ENCODE peak calls at places on chromosomes 3 and 15, in nine cellular contexts. E is IMR-90, T is lung, J is psoas muscle, Y is A549, C is choroid plexus epithelial cell, I is uterus, R is tibial nerve, Q is sigmoid colon. G is an unnamed sample.

GRCh38 chr3:24657870-24658535 is 163.4 kb upstream of the THRB start:
- DNase-seq in C (no peak), J (no peak), E (no peak), Y (no peak), I (no peak), Q (no peak), T (no peak), R (no peak), G (no peak)

GRCh38 chr3:30954431-30954830 is 60.0 kb upstream of the GADL1 start:
- DNase-seq in C (no peak), J (no peak), R (no peak), I (no peak), T (no peak), Y (no peak), Q (no peak), E (no peak), G (no peak)

GRCh38 chr15:49832421-49832980 is 211.7 kb downstream of the DTWD1 start:
- DNase-seq in Q (no peak), T (no peak), Y (no peak), I (no peak), J (no peak), E (no peak), R (no peak), C (peak), G (no peak)

GRCh38 chr15:64001148-64001547 is 45.1 kb downstream of the DAPK2 start:
- DNase-seq in I (no peak), T (no peak), Q (no peak), J (no peak), Y (no peak), R (no peak), C (no peak), E (no peak), G (no peak)

GRCh38 chr15:101250931-101251829 is 668 bp downstream of the CHSY1 start:
- DNase-seq in Q (peak), R (no peak), Y (peak), J (peak), E (no peak), C (peak), T (no peak), I (no peak), G (no peak)

GRCh38 chr15:43932036-43932435 is 105.2 kb downstream of the WDR76 start:
- DNase-seq in T (no peak), E (no peak), Q (no peak), R (no peak), C (no peak), Y (no peak), J (no peak), I (no peak), G (no peak)

GRCh38 chr3:153252963-153253362 is 90.9 kb downstream of the RAP2B start:
- DNase-seq in R (no peak), I (no peak), E (peak), C (no peak), J (no peak), Q (no peak), T (no peak), Y (no peak), G (no peak)

GRCh38 chr3:150635076-150635475 is 32.0 kb downstream of the SELENOT start:
- DNase-seq in E (no peak), J (no peak), R (no peak), Q (no peak), I (no peak), T (no peak), Y (no peak), C (peak), G (no peak)

GRCh38 chr15:63677778-63678177 is 80.6 kb downstream of the FBXL22 start:
- DNase-seq in E (no peak), Y (peak), I (no peak), C (no peak), T (peak), R (peak), Q (no peak), J (peak), G (no peak)

GRCh38 chr3:106332884-106333283 is 464.1 kb upstream of the CBLB start:
- DNase-seq in Q (no peak), Y (no peak), J (no peak), E (peak), I (no peak), T (no peak), C (no peak), R (no peak), G (no peak)

GRCh38 chr3:76063811-76064210 is 278.5 kb upstream of the ZNF717 start:
- DNase-seq in R (no peak), J (no peak), I (no peak), C (no peak), Q (no peak), E (no peak), Y (no peak), T (no peak), G (no peak)

GRCh38 chr3:189458536-189458935 is 172.7 kb upstream of the TP63 start:
- DNase-seq in R (no peak), J (peak), T (no peak), E (no peak), C (peak), Y (no peak), I (no peak), Q (no peak), G (no peak)

GRCh38 chr3:47612879-47613278 is 34.2 kb upstream of the CSPG5 start:
- DNase-seq in Y (no peak), I (no peak), J (no peak), T (no peak), R (no peak), E (no peak), C (peak), Q (no peak), G (no peak)

GRCh38 chr3:10495003-10495402 is 10.4 kb downstream of the ATP2B2 start:
- DNase-seq in T (peak), I (no peak), R (no peak), E (peak), J (peak), Y (peak), C (peak), Q (no peak), G (no peak)

GRCh38 chr3:140334105-140334504 is 343.8 kb upstream of the TRIM42 start:
- DNase-seq in T (no peak), C (no peak), R (no peak), E (no peak), J (no peak), I (no peak), Q (no peak), Y (no peak), G (no peak)

GRCh38 chr3:52015431-52016256 is 19.9 kb upstream of the RPL29 start:
- DNase-seq in R (no peak), E (no peak), J (no peak), C (no peak), Y (no peak), T (no peak), I (no peak), Q (no peak), G (no peak)

GRCh38 chr3:146539315-146539714 is 5.1 kb downstream of the PLSCR1 start:
- DNase-seq in C (peak), I (no peak), J (no peak), Q (no peak), Y (no peak), R (no peak), T (no peak), E (no peak), G (no peak)

GRCh38 chr15:57537951-57538506 is 53.7 kb upstream of the MYZAP start:
- DNase-seq in Q (no peak), C (no peak), E (no peak), I (no peak), R (no peak), T (no peak), Y (no peak), J (no peak), G (no peak)

GRCh38 chr3:195087321-195087720 is 183.6 kb downstream of the XXYLT1 start:
- DNase-seq in Y (no peak), T (no peak), E (no peak), I (no peak), R (no peak), J (peak), C (no peak), Q (no peak), G (no peak)

GRCh38 chr3:169324454-169324789 is 339.1 kb downstream of the MECOM start:
- DNase-seq in Q (no peak), E (no peak), Y (no peak), J (no peak), C (no peak), R (no peak), T (no peak), I (no peak), G (no peak)

GRCh38 chr3:158244274-158244673 is 134.4 kb downstream of the RSRC1 start:
- DNase-seq in T (no peak), I (no peak), R (no peak), J (no peak), C (no peak), E (no peak), Y (no peak), Q (no peak), G (no peak)

GRCh38 chr3:156400062-156400461 is 154.9 kb downstream of the SSR3 start:
- DNase-seq in C (no peak), E (no peak), R (no peak), Q (no peak), I (no peak), T (no peak), Y (no peak), J (no peak), G (no peak)

GRCh38 chr3:172034786-172035685 is 4.3 kb upstream of the FNDC3B start:
- DNase-seq in J (no peak), R (peak), E (peak), C (no peak), I (no peak), Y (no peak), Q (no peak), T (no peak), G (no peak)

GRCh38 chr3:11759996-11760395 is 86.7 kb downstream of the TAMM41 start:
- DNase-seq in J (no peak), R (no peak), T (no peak), C (no peak), E (no peak), Y (no peak), I (no peak), Q (no peak), G (no peak)

GRCh38 chr3:37456270-37456708 is 281.9 kb upstream of the LRRFIP2 start:
- DNase-seq in Y (no peak), I (peak), J (peak), R (peak), Q (peak), T (peak), C (no peak), E (no peak), G (no peak)

GRCh38 chr15:100968043-100968966 is 49.1 kb downstream of the LRRK1 start:
- DNase-seq in E (peak), C (peak), Q (no peak), Y (no peak), I (no peak), J (no peak), T (no peak), R (no peak), G (peak)

DNA sequence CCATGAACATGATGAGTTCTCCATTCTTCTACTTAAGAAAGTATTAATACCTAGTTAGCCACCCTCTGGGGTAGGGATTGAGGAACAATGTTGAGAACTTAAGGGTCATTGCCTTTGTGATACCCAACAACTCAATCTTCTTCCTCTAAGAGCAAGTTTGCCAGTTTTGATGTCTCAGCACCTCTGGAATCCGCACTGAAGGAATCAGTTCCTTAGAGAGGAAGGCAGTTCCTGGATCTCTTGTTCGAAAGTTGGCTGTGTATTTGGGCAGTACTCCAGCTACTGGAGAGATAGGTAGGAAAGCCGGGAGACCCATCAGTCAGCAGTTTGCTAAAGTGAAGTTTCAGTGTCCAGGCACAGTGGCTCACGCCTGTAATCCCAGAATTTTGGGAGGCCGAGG is 35.6 kb upstream of the MTHFS start:
- DNase-seq in R (no peak), E (no peak), C (no peak), Q (no peak), J (no peak), T (no peak), Y (no peak), I (no peak), G (no peak)
- TF ChIP-seq CTCF in R (no peak), E (no peak), C (no peak), Q (no peak), J (no peak), T (no peak), Y (no peak), I (no peak), G (no peak)

DNA sequence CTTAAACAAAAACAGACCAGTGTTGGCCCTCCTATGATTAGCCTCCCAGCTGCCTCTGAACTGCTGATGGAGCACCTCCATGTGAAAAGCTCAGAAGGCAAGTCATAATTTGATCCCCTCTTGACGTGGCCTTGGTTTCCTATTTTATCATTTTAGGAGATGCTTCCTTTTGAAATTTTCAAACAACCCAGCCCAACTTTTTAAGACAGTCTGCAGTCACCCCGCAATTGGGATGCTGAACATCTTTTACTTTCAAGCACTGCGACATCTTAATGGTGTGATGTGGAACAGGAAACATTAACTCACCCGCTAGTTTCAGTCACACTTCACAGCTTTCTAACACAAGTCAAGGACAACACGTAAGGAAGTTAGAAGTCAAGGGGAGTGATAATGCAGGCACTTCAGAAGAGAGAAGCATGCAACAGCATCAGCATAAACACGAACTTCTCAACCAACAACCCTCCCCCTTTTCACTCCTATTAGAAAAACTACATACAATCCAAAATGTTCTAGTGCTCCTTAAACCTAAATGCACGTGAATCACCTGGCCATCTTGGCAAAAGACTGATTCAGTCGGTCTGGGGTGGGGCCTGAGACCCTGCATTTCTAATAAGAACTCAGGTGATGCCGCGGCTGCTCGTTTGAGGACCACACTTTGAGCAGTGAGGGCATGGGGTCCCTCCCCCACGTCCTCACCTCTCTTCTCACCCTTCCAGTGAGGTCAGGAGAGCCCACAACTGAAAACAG is 161.5 kb downstream of the FOXP1 start:
- DNase-seq in E (no peak), R (no peak), T (no peak), I (no peak), Q (no peak), J (no peak), C (no peak), Y (no peak), G (no peak)
- H3K4me3 ChIP-seq in E (no peak), R (no peak), T (no peak), I (no peak), Q (no peak), J (no peak), C (no peak), Y (no peak), G (no peak)

GRCh38 chr3:180808823-180809575 is 103.5 kb upstream of the FXR1 start:
- DNase-seq in Y (no peak), E (no peak), J (no peak), Q (no peak), R (no peak), C (no peak), I (no peak), T (no peak), G (no peak)

GRCh38 chr3:180802837-180803236 is 109.6 kb upstream of the FXR1 start:
- DNase-seq in Y (no peak), R (no peak), C (peak), T (no peak), Q (no peak), I (no peak), J (no peak), E (peak), G (no peak)

GRCh38 chr3:180804871-180805430 is 107.5 kb upstream of the FXR1 start:
- DNase-seq in J (no peak), Q (no peak), Y (no peak), R (no peak), T (no peak), E (peak), I (no peak), C (peak), G (no peak)
- TF ChIP-seq CTCF in J (peak), Q (no peak), Y (no peak), R (peak), T (no peak), E (no peak), I (no peak), C (peak), G (peak)

DNA sequence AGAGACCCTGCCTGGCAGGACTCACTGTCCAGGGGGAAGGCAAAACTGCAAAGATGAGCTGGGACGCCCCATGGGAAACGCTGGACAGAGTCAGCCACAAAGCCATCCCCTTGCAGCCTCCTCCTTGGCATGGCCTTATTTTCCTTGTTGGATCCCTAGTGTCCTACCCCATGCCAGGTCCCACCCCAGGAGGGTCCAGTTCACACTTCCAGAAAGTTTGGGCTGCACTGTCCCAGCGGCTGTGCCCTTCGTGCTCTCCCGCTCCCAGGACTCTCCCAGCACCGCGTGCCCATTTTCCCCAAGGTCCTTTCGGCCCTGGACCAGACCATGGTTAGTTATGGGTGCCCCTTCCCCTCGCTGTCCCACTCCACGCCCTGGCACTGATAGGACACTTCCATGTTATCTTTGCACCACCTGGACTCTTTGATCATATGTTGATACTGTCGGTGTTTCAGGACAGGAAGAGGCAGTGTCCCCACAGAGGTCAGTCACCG is 5.8 kb upstream of the NRROS start:
- DNase-seq in C (no peak), T (no peak), R (no peak), I (no peak), J (no peak), Q (no peak), E (no peak), Y (no peak), G (no peak)
- H3K4me3 ChIP-seq in C (no peak), T (no peak), R (no peak), I (no peak), J (peak), Q (no peak), E (no peak), Y (no peak), G (no peak)

GRCh38 chr3:112531358-112531781 is 30.4 kb downstream of the ATG3 start:
- DNase-seq in J (no peak), C (peak), I (no peak), Y (peak), R (no peak), Q (no peak), E (peak), T (no peak), G (peak)
- TF ChIP-seq CTCF in J (peak), C (peak), I (peak), Y (peak), R (peak), Q (peak), E (peak), T (peak), G (peak)

DNA sequence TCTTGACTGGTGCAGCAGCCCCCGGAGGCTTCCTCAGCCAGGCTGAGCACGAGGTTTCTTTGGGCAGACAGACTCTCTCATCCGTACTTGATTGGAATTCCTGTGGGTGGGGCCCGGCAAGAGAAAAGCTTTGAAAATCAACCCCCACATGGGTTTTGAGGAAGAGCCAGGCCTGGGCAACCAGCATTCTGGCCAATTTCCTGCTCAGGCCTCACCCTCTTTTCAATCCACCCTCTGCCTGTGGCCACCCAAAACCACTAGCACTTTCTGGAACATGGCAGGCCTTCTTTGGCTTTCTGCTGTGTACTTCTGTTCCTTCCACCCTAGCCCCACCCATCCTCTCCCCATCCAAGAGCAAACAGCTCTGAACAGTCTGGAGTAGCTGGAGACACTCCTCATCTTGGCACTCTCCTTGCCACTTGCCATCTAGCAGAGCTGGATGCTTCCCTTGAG is 5.9 kb downstream of the MYO5C start:
- DNase-seq in I (no peak), Q (no peak), Y (no peak), T (peak), C (no peak), E (no peak), J (no peak), R (no peak), G (no peak)
- H3K4me3 ChIP-seq in I (no peak), Q (no peak), Y (no peak), T (no peak), C (no peak), E (no peak), J (no peak), R (no peak), G (no peak)

DNA sequence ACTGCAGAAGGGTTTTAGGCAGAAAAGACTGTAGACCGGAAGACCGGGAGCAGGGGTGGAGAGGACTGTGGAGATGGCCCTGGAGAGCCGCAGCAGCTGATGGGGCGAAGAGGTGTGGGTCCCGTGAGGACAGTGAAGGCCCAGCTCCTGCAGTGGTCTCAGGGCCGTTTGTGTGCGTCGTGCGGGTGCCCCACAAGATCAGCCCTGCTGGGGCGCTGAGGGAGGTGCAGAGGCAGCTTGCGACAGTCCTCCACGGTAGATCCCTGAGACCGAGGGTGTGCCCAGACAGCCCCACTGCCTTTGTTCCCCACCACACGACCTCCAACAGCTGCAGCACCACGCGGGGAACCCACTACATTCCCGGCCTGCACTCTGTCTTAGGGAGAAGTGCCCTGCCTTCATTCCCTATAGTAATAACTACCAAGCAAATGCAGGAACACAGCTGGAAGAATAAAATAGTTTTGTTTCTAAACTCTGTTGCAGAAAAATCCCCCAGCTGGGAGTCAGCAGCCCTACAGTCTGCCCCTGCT is 19.0 kb upstream of the CRABP1 start:
- DNase-seq in Q (no peak), C (no peak), J (no peak), R (no peak), Y (no peak), E (no peak), T (no peak), I (no peak), G (no peak)
- TF ChIP-seq CTCF in Q (no peak), C (no peak), J (no peak), R (no peak), Y (no peak), E (no peak), T (no peak), I (no peak), G (no peak)

G was measured in AG09309.